ENCODE peak calls at places on chromosome 10, in four cellular contexts. A is brain microvascular endothelial cell, Q is upper lobe of left lung, W is HFFc6. P is an unnamed sample.

GRCh38 chr10:6321880-6322279 is 119.1 kb downstream of the PFKFB3 start:
- DNase-seq in A (peak; percentile 7), Q (no peak), W (peak; percentile 25), P (no peak)

GRCh38 chr10:86244296-86244695 is 122.3 kb downstream of the GRID1 start:
- DNase-seq in A (no peak), Q (peak; percentile 62), W (no peak), P (no peak)

GRCh38 chr10:67788028-67788886 is 49.7 kb downstream of the DNAJC12 start:
- DNase-seq in A (peak; percentile 16), Q (no peak), W (no peak), P (no peak)

GRCh38 chr10:16646474-16647059 is 124.9 kb upstream of the C1QL3 start:
- DNase-seq in A (no peak), Q (no peak), W (no peak), P (no peak)

GRCh38 chr10:129963831-129964501 is at the start of gene EBF3:
- DNase-seq in A (peak; percentile 18), Q (peak; percentile 91), W (peak; percentile 2), P (no peak)

GRCh38 chr10:44253769-44254462 is 131.0 kb downstream of the CXCL12 start:
- DNase-seq in A (peak; percentile 79), Q (no peak), W (peak; percentile 33), P (peak; percentile 96)

GRCh38 chr10:50416885-50417284 is 165.6 kb upstream of the ASAH2 start:
- DNase-seq in A (no peak), Q (no peak), W (no peak), P (no peak)

GRCh38 chr10:28410420-28411135 is 107.7 kb upstream of the MPP7 start:
- DNase-seq in A (no peak), Q (no peak), W (no peak), P (no peak)

GRCh38 chr10:128537888-128538287 is 411.7 kb upstream of the MKI67 start:
- DNase-seq in A (no peak), Q (no peak), W (no peak), P (no peak)

GRCh38 chr10:110410329-110411046 is 87.2 kb upstream of the DUSP5 start:
- DNase-seq in A (peak; percentile 91), Q (no peak), W (peak; percentile 98), P (peak; percentile 86)

GRCh38 chr10:124565565-124566221 is 104.1 kb downstream of the LHPP start:
- DNase-seq in A (no peak), Q (no peak), W (no peak), P (no peak)

GRCh38 chr10:125262414-125262813 is 102.1 kb upstream of the CTBP2 start:
- DNase-seq in A (no peak), Q (no peak), W (no peak), P (no peak)

GRCh38 chr10:31867646-31868045 is 61.0 kb downstream of the ARHGAP12 start:
- DNase-seq in A (no peak), Q (no peak), W (peak; percentile 24), P (no peak)

DNA sequence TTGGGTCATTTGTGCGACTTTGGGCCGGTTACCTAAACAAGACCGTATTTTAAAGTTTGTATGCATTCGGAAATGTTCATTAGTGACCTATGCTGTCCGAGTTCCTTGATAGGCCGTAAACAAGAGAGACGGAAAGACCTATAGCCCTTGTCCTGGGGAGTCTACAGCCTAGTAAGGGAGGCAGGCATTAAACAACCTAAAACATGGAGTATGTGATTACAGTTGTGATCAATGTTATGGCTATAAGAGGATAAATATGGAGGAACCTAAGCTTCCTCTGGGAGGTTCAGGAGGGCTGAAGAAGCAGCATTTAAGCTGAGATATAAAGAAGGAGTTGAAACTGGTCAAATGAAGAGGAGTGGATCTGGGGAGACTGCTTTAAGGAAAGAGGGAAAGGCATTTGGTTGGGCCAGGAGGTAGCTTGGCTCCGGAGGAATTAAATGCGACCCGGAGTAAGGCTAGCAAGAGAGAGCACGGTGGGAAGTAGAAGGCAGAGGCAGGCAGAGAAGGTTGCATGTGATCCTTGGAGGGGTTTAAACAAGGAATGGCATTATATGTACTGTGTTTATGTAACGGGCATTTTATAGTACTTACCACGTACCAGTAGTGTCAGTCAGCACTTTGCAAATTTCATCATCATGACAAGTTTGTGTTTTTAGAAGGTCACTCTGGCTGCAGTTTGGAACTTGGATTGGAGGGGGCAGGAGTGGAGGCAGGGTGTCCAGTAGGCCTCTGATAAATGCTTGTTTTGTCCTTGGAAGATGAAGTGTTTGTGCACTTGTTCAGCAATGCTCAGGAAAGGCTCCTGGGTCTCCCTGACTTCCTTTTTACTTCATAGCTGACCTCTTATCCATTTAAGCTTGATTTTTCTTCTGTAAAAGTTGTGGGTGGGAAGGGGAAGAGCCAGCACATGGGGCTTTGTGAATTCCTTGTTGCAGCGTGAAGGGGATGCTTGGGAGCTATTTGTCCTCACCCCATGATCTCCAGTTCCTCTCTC is 1.0 kb upstream of the AVPI1 start:
- DNase-seq in A (peak; percentile 56), Q (no peak), W (peak; percentile 88), P (peak; percentile 63)
- TF ChIP-seq CTCF in A (peak; percentile 12), Q (no peak), W (peak; percentile 37), P (no peak)

GRCh38 chr10:70232155-70232858 is 922 bp downstream of the PPA1 start:
- DNase-seq in A (peak; percentile 48), Q (peak; percentile 86), W (peak; percentile 29), P (peak; percentile 18)

GRCh38 chr10:70234668-70235447 is 1.6 kb upstream of the PPA1 start:
- DNase-seq in A (peak; percentile 42), Q (no peak), W (peak; percentile 70), P (peak; percentile 86)

GRCh38 chr10:70233109-70233938 is at the start of gene PPA1:
- DNase-seq in A (peak; percentile 92), Q (peak; percentile 100), W (peak; percentile 91), P (peak; percentile 90)

GRCh38 chr10:70232859-70233108 is 445 bp downstream of the PPA1 start:
- DNase-seq in A (no peak), Q (no peak), W (no peak), P (no peak)

DNA sequence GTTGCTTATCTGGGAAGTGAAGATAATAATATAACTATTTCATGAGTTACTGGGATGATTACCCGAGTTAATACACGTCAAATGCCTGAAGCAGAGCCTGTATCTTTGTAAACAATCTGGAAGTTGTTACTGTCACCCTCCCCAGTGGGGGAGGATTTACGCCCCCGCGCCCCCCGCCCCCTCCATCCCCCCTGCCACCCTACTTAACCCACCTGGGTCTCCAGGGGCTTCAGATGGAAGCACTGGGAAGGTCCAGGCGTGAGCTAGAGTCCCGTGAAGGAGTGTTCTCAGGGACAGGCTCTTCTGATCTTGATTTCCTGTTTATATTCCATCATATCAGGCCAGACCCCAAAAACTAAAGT is 691 bp upstream of the PPA1 start:
- DNase-seq in A (no peak), Q (no peak), W (no peak), P (no peak)
- TF ChIP-seq CTCF in A (no peak), Q (no peak), W (no peak), P (no peak)

DNA sequence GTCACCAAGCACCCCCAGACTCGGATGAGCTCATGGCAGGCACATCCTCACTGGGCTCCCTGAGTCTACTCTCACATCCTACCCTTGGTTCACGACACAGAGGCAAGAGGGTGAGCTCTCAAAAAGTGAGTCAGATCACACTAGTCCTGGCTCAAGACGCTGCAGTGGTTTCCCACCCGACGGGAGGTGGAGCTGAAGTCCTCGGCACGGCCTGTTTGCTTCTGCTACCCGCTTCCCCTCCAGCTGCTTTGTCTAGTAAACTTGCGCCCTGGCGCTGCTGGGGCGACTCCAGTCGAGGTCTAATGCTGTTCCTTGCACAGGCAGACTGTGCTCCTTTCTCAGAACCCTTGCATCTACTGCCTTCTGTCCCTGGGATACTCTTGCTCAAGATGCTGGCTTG is 13.5 kb upstream of the SFMBT2 start:
- DNase-seq in A (no peak), Q (peak; percentile 30), W (no peak), P (no peak)
- TF ChIP-seq CTCF in A (no peak), Q (no peak), W (no peak), P (no peak)

GRCh38 chr10:131450220-131450765 is 138.8 kb upstream of the TCERG1L start:
- DNase-seq in A (no peak), Q (no peak), W (no peak), P (no peak)

GRCh38 chr10:131451407-131452015 is 140.0 kb upstream of the TCERG1L start:
- DNase-seq in A (no peak), Q (no peak), W (no peak), P (no peak)

GRCh38 chr10:131452926-131453771 is 141.6 kb upstream of the TCERG1L start:
- DNase-seq in A (no peak), Q (no peak), W (no peak), P (no peak)

GRCh38 chr10:131456411-131456810 is 144.9 kb upstream of the TCERG1L start:
- DNase-seq in A (no peak), Q (no peak), W (no peak), P (no peak)

DNA sequence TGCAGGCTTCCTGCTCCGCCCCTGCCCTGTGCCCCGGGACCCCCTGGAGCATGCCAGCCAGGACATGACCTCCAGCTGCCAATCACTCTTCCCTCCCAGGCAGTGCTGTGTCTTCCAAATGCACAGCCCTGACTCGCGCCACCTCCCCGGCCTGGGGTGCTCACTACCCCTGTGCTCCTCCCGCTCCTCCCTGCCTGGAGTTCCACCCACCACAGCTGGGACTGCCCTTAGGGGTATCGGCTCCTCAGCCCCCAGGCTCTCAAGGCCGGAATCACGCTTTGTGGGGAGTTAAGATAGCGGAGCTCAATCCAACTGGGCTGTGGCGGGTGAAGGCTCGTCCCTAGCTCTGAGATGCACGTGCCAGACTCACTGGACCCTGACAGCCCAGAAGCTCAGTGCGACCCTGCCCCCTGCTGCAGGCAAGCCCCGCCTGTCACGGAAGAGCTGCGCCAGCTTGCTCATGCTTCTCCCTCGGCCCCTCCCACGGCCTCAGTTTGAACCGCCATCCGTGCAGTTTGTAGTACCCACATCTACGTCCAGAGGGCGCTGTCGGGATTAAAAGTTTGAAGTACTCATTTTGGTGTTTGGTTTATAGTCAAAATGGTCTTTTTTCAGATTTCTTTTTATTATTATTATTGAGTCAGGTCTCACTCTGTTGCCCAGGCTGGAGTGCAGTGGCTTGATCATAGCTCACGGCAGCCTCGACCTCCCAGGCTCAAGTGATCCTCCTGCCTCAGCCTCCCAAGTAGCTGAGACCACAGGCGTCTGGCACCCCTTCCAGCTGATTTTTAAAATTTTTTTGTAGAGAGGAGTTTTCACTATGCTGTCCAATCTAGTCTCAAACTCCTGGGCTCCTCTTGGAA is 142.5 kb upstream of the TCERG1L start:
- DNase-seq in A (peak; percentile 16), Q (no peak), W (no peak), P (no peak)
- TF ChIP-seq CTCF in A (peak; percentile 45), Q (peak; percentile 52), W (peak; percentile 78), P (peak; percentile 65)

GRCh38 chr10:63798599-63799498 is 277.6 kb downstream of the REEP3 start:
- DNase-seq in A (peak; percentile 99), Q (no peak), W (peak; percentile 61), P (peak; percentile 16)
- TF ChIP-seq CTCF in A (peak; percentile 52), Q (no peak), W (no peak), P (no peak)

GRCh38 chr10:47438857-47439474 is 44.9 kb downstream of the ANXA8 start:
- DNase-seq in A (peak; percentile 83), Q (no peak), W (peak; percentile 69), P (peak; percentile 31)
- TF ChIP-seq CTCF in A (peak; percentile 88), Q (no peak), W (peak; percentile 76), P (peak; percentile 73)

DNA sequence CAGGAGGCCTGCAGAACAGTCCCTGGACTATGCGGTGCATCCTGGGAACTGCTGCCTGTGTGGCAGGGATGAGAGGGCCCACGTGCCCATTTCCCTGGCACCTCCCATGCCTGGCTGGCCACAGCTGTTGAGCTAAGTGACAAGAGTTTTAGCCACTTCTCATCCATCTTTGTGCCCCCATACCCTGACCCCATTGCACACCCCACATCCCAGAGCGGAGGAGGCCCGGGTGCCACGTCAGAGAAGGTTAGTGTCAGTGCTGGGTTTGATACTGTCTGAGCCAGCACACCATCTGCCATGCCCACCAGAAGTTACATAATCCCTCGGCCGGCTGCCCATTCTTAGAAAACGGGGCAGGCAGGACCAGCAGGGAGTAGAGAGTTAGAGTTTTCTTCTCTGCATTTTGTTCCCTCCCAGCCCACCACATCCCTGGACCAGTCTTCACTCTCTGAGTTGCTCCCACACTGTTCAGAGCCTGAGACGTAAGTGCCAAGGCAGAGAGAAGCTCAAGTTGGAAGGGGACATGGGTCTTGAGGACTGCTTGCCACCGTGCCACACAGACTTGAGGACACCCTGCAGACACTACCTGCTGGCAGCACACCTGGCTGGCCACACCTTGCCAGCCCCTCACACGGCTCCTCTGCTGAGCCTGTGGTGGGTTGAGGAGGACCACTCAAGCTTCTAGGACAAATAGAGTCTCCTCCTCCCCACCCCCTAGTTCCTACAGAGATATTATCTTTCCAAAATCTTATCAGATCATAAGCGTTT is 13.1 kb downstream of the UNC5B start:
- DNase-seq in A (no peak), Q (no peak), W (no peak), P (no peak)
- TF ChIP-seq CTCF in A (no peak), Q (no peak), W (no peak), P (no peak)